ENCODE peak calls at places on chromosomes 13 and 19, in four cellular contexts. One of them, this sample, is unnamed.

GRCh38 chr13:31032574-31033095 is 100.2 kb downstream of the TEX26 start:
- DNase-seq in psoas muscle: no peak
- DNase-seq in uterus: no peak
- DNase-seq in stomach: no peak
- DNase-seq in this sample: no peak

GRCh38 chr19:53332484-53332883 is 1.1 kb upstream of the ZNF845 start:
- DNase-seq in psoas muscle: no peak
- DNase-seq in uterus: no peak
- DNase-seq in stomach: no peak
- DNase-seq in this sample: no peak

GRCh38 chr19:33797821-33798633 is 1.4 kb downstream of the KCTD15 start:
- DNase-seq in psoas muscle: peak; percentile 55
- DNase-seq in uterus: peak; percentile 74
- DNase-seq in stomach: peak; percentile 57
- DNase-seq in this sample: peak; percentile 87

GRCh38 chr13:114002009-114002544 is 28.2 kb upstream of the C13orf46 start:
- DNase-seq in psoas muscle: peak; percentile 24
- DNase-seq in uterus: no peak
- DNase-seq in stomach: peak; percentile 60
- DNase-seq in this sample: no peak

GRCh38 chr19:30745476-30745985 is 373.3 kb downstream of the ZNF536 start:
- DNase-seq in psoas muscle: no peak
- DNase-seq in uterus: no peak
- DNase-seq in stomach: no peak
- DNase-seq in this sample: no peak

GRCh38 chr19:47247308-47247990 is 8.9 kb upstream of the CCDC9 start:
- DNase-seq in psoas muscle: peak; percentile 86
- DNase-seq in uterus: peak; percentile 81
- DNase-seq in stomach: peak; percentile 85
- DNase-seq in this sample: peak; percentile 94

GRCh38 chr13:93723316-93723715 is 496.7 kb downstream of the GPC6 start:
- DNase-seq in psoas muscle: no peak
- DNase-seq in uterus: no peak
- DNase-seq in stomach: no peak
- DNase-seq in this sample: no peak

GRCh38 chr19:18865973-18866799 is 29.8 kb downstream of the CERS1 start:
- DNase-seq in psoas muscle: peak; percentile 71
- DNase-seq in uterus: peak; percentile 67
- DNase-seq in stomach: peak; percentile 67
- DNase-seq in this sample: peak; percentile 62

GRCh38 chr13:48160879-48161278 is 66.0 kb upstream of the MED4 start:
- DNase-seq in psoas muscle: peak; percentile 47
- DNase-seq in uterus: no peak
- DNase-seq in stomach: no peak
- DNase-seq in this sample: no peak

DNA sequence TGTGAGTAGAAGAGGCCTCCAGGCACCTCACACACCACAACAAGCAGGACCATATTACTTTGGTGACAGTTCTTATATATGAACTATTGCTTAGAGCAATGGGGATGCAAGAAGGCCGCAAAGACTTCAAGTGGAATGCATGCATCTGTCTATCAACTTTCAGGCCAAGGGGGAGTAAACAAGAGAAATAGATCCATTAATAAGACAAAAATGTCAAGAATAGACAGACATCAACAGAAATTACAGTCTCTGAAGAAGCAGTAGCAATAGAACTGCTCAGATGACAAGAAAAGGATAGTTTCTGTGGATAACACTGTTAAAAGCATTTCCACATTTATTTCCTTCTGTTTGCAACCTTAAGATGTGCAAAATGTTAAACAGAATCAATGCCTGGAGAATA is 1057.7 kb downstream of the UQCRFS1 start:
- DNase-seq in psoas muscle: no peak
- DNase-seq in uterus: no peak
- DNase-seq in stomach: no peak
- DNase-seq in this sample: no peak
- H3K36me3 ChIP-seq in psoas muscle: no peaks in the 10 kb centered on the region
- H3K36me3 ChIP-seq in uterus: no peaks in the 10 kb centered on the region
- H3K36me3 ChIP-seq in stomach: no peaks in the 10 kb centered on the region
- H3K36me3 ChIP-seq in this sample: no peaks in the 10 kb centered on the region

DNA sequence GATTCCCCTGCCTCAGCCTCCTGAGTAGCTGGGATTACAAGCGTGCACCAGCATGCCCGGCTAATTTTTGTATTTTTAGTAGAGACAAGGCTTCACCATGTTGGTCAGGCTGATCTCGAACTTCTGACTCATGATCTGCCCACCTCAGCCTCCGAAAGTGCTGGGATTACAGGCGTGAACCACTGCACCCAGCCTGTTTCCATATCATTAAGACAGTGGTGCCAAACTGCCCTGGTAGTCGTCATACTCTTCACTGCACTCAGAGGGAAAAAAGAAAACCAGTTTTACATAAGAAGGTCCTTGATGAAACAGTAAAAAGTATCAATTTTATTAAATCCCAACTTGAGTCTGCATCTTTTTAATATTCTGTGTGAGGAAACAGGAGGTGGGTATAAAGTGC is 14.9 kb downstream of the CDADC1 start:
- DNase-seq in psoas muscle: no peak
- DNase-seq in uterus: no peak
- DNase-seq in stomach: no peak
- DNase-seq in this sample: no peak
- H3K36me3 ChIP-seq in psoas muscle: peaks cover 78% of the 10 kb centered on the region
- H3K36me3 ChIP-seq in uterus: no peaks in the 10 kb centered on the region
- H3K36me3 ChIP-seq in stomach: peaks cover 54% of the 10 kb centered on the region
- H3K36me3 ChIP-seq in this sample: peaks cover 24% of the 10 kb centered on the region

GRCh38 chr19:8485561-8486371 is 16.7 kb downstream of the PRAM1 start:
- DNase-seq in psoas muscle: no peak
- DNase-seq in uterus: no peak
- DNase-seq in stomach: no peak
- DNase-seq in this sample: peak; percentile 80

GRCh38 chr19:8489591-8490394 is 12.6 kb downstream of the PRAM1 start:
- DNase-seq in psoas muscle: no peak
- DNase-seq in uterus: no peak
- DNase-seq in stomach: no peak
- DNase-seq in this sample: peak; percentile 73

GRCh38 chr19:8488351-8488750 is 14.1 kb downstream of the PRAM1 start:
- DNase-seq in psoas muscle: no peak
- DNase-seq in uterus: no peak
- DNase-seq in stomach: no peak
- DNase-seq in this sample: no peak

GRCh38 chr19:8486661-8487136 is 15.7 kb downstream of the PRAM1 start:
- DNase-seq in psoas muscle: no peak
- DNase-seq in uterus: no peak
- DNase-seq in stomach: no peak
- DNase-seq in this sample: no peak

GRCh38 chr19:8487137-8487851 is 15.1 kb downstream of the PRAM1 start:
- DNase-seq in psoas muscle: no peak
- DNase-seq in uterus: no peak
- DNase-seq in stomach: no peak
- DNase-seq in this sample: peak; percentile 88
- H3K36me3 ChIP-seq in psoas muscle: peaks cover 70% of the 10 kb centered on the region
- H3K36me3 ChIP-seq in uterus: no peaks in the 10 kb centered on the region
- H3K36me3 ChIP-seq in stomach: peaks cover 94% of the 10 kb centered on the region
- H3K36me3 ChIP-seq in this sample: peaks cover 82% of the 10 kb centered on the region

GRCh38 chr19:10913716-10914340 is 14.6 kb downstream of the YIPF2 start:
- DNase-seq in psoas muscle: no peak
- DNase-seq in uterus: no peak
- DNase-seq in stomach: no peak
- DNase-seq in this sample: no peak
- H3K36me3 ChIP-seq in psoas muscle: peaks cover 95% of the 10 kb centered on the region
- H3K36me3 ChIP-seq in uterus: no peaks in the 10 kb centered on the region
- H3K36me3 ChIP-seq in stomach: peaks cover 97% of the 10 kb centered on the region
- H3K36me3 ChIP-seq in this sample: peaks cover 9% of the 10 kb centered on the region

DNA sequence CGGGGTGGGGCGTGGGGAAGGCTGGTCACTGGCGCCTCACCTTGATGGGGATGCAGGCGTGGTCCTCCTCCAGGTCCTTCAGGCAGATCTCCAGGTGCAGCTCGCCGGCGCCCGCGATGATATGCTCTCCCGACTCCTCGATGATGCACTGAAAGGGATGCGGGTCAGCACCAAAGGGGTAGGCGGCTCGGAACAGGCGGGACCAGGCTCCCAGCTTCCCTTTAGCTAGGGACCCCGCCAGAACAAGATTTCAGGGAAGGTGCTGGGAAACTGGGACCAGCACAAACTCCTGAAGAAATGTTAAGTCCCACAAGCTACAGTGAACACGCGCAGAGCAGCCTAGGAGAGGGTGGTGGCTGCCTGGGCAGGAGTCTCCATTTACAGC is 6.0 kb downstream of the EEF2 start:
- DNase-seq in psoas muscle: no peak
- DNase-seq in uterus: no peak
- DNase-seq in stomach: no peak
- DNase-seq in this sample: peak; percentile 83
- H3K36me3 ChIP-seq in psoas muscle: peaks cover 94% of the 10 kb centered on the region
- H3K36me3 ChIP-seq in uterus: no peaks in the 10 kb centered on the region
- H3K36me3 ChIP-seq in stomach: peaks cover 94% of the 10 kb centered on the region
- H3K36me3 ChIP-seq in this sample: peaks cover 79% of the 10 kb centered on the region